ENCODE peak calls at places on chromosome 1, in nine cellular contexts. V, W, I, U, T, N, B, F and E are unnamed samples.

GRCh38 chr1:224427346-224427745 is 7.3 kb downstream of the WDR26 start:
- DNase-seq in B (no peak), V (no peak), N (peak; percentile 69), U (no peak), I (peak; percentile 87), W (no peak), F (peak; percentile 88), T (peak; percentile 69), E (peak; percentile 56)

GRCh38 chr1:227316456-227316855 is 1.8 kb downstream of the CDC42BPA start:
- DNase-seq in U (no peak), T (no peak), B (no peak), W (no peak), I (no peak), F (no peak), V (no peak), N (peak; percentile 26), E (no peak)

GRCh38 chr1:154835531-154836285 is 34.4 kb downstream of the KCNN3 start:
- DNase-seq in I (no peak), V (no peak), T (no peak), B (no peak), N (no peak), W (no peak), F (no peak), U (no peak), E (no peak)

GRCh38 chr1:157878059-157878458 is 36.5 kb upstream of the CD5L start:
- DNase-seq in W (no peak), T (peak; percentile 18), N (peak; percentile 35), V (no peak), F (peak; percentile 35), U (no peak), I (peak; percentile 36), B (peak; percentile 83), E (no peak)

GRCh38 chr1:225875044-225875822 is 6.9 kb downstream of the TMEM63A start:
- DNase-seq in B (no peak), N (peak; percentile 82), I (no peak), W (no peak), U (no peak), V (no peak), T (no peak), F (no peak), E (no peak)

GRCh38 chr1:2951856-2952255 is 69.4 kb upstream of the ACTRT2 start:
- DNase-seq in F (no peak), B (no peak), W (no peak), U (peak; percentile 49), I (no peak), V (no peak), T (no peak), N (no peak), E (no peak)

GRCh38 chr1:235739631-235740030 is 90.0 kb upstream of the GNG4 start:
- DNase-seq in V (no peak), F (peak; percentile 17), T (no peak), I (no peak), B (no peak), W (no peak), N (no peak), U (no peak), E (no peak)

GRCh38 chr1:54220004-54220811 is 20.2 kb downstream of the MRPL37 start:
- DNase-seq in V (no peak), F (peak; percentile 45), B (no peak), T (peak; percentile 25), W (peak; percentile 51), N (no peak), U (peak; percentile 83), I (peak; percentile 45), E (no peak)

GRCh38 chr1:14704846-14705245 is 106.4 kb downstream of the KAZN start:
- DNase-seq in B (no peak), N (peak; percentile 79), T (no peak), V (no peak), F (no peak), U (no peak), I (peak; percentile 32), W (no peak), E (no peak)

GRCh38 chr1:205714190-205714905 is 34.0 kb upstream of the SLC45A3 start:
- DNase-seq in V (no peak), F (peak; percentile 33), I (peak; percentile 21), N (peak; percentile 59), B (peak; percentile 26), W (no peak), U (no peak), T (no peak), E (peak; percentile 18)

GRCh38 chr1:156887324-156887723 is 6.2 kb upstream of the PEAR1 start:
- DNase-seq in W (no peak), N (no peak), I (no peak), T (no peak), V (no peak), B (no peak), U (no peak), F (no peak), E (no peak)

GRCh38 chr1:109161836-109162606 is 48.1 kb downstream of the ELAPOR1 start:
- DNase-seq in V (peak; percentile 14), B (peak; percentile 79), I (peak; percentile 85), T (peak; percentile 68), N (peak; percentile 84), U (peak; percentile 72), F (peak; percentile 89), W (peak; percentile 23), E (peak; percentile 86)

GRCh38 chr1:170402451-170403311 is 129.3 kb upstream of the GORAB start:
- DNase-seq in T (no peak), N (no peak), U (no peak), B (no peak), F (no peak), W (no peak), I (peak; percentile 16), V (no peak), E (no peak)

GRCh38 chr1:177780096-177780700 is 189.7 kb downstream of the SEC16B start:
- DNase-seq in I (peak; percentile 58), U (no peak), B (peak; percentile 96), W (no peak), F (peak; percentile 57), V (no peak), T (peak; percentile 52), N (peak; percentile 51), E (no peak)

GRCh38 chr1:166152977-166153376 is 13.8 kb downstream of the FAM78B start:
- DNase-seq in W (no peak), I (no peak), F (no peak), T (no peak), V (no peak), B (no peak), N (no peak), U (no peak), E (no peak)

GRCh38 chr1:11059166-11059989 is 440 bp downstream of the SRM start:
- DNase-seq in V (peak; percentile 17), W (peak; percentile 25), N (peak; percentile 27), I (peak; percentile 13), B (peak; percentile 29), U (no peak), T (no peak), F (no peak), E (no peak)

GRCh38 chr1:151935154-151935553 is 25.8 kb upstream of the THEM4 start:
- DNase-seq in U (no peak), B (no peak), F (peak; percentile 41), W (no peak), I (peak; percentile 59), T (no peak), N (no peak), V (no peak), E (no peak)

GRCh38 chr1:6005276-6005917 is 13.2 kb upstream of the NPHP4 start:
- DNase-seq in F (no peak), W (no peak), N (no peak), B (no peak), T (no peak), V (no peak), U (peak; percentile 41), I (no peak), E (no peak)

GRCh38 chr1:33710989-33711388 is 152.9 kb upstream of the HMGB4 start:
- DNase-seq in V (no peak), U (no peak), I (peak; percentile 34), T (no peak), N (no peak), W (no peak), F (peak; percentile 2), B (no peak), E (no peak)

GRCh38 chr1:17924578-17924977 is 169.4 kb downstream of the ACTL8 start:
- DNase-seq in U (no peak), N (no peak), T (no peak), B (no peak), W (no peak), F (no peak), I (no peak), V (no peak), E (no peak)

GRCh38 chr1:17923684-17924083 is 168.6 kb downstream of the ACTL8 start:
- DNase-seq in T (no peak), W (no peak), N (no peak), F (no peak), V (no peak), I (no peak), B (no peak), U (peak; percentile 46), E (no peak)

GRCh38 chr1:17920881-17921635 is 165.9 kb downstream of the ACTL8 start:
- DNase-seq in T (no peak), W (no peak), F (no peak), I (no peak), B (no peak), V (no peak), N (no peak), U (peak; percentile 32), E (no peak)

GRCh38 chr1:17925838-17926237 is 170.7 kb downstream of the ACTL8 start:
- DNase-seq in W (no peak), B (no peak), I (no peak), N (no peak), V (no peak), F (no peak), T (no peak), U (no peak), E (no peak)

GRCh38 chr1:17922833-17923232 is 167.7 kb downstream of the ACTL8 start:
- DNase-seq in T (peak; percentile 25), N (peak; percentile 5), F (peak; percentile 12), V (peak; percentile 68), B (peak; percentile 59), W (no peak), U (peak; percentile 51), I (peak; percentile 11), E (no peak)
- TF ChIP-seq CTCF in T (peak; percentile 49), N (peak; percentile 63), F (peak; percentile 44), V (peak; percentile 74), B (peak; percentile 78), W (no peak), U (no peak), I (peak; percentile 50), E (peak; percentile 52)

GRCh38 chr1:150568567-150568966 is 10.8 kb downstream of the MCL1 start:
- DNase-seq in N (no peak), F (no peak), U (no peak), I (no peak), V (no peak), T (no peak), B (no peak), W (no peak), E (no peak)
- H3K4me3 ChIP-seq in N (no peak overlapping the region), F (no peak overlapping the region), U (peak overlapping the region; percentile 46), I (no peak overlapping the region), V (no peak overlapping the region), T (no peak overlapping the region), B (no peak overlapping the region), W (peak overlapping the region; percentile 40), E (no peak overlapping the region)

GRCh38 chr1:32683397-32683796 is 19.2 kb downstream of the SYNC start:
- DNase-seq in B (no peak), U (no peak), N (no peak), W (no peak), I (no peak), F (no peak), T (no peak), V (no peak), E (no peak)
- H3K36me3 ChIP-seq in B (peaks cover 76% of the 10 kb centered on the region), U (peaks cover 37% of the 10 kb centered on the region), N (peaks cover 18% of the 10 kb centered on the region), W (no peaks in the 10 kb centered on the region), I (peaks cover 8% of the 10 kb centered on the region), F (peaks cover 33% of the 10 kb centered on the region), T (peaks cover 55% of the 10 kb centered on the region), V (peaks cover 15% of the 10 kb centered on the region), E (peaks cover 1% of the 10 kb centered on the region)

GRCh38 chr1:21539933-21540332 is 30.7 kb downstream of the ALPL start:
- DNase-seq in V (peak; percentile 23), T (peak; percentile 23), I (peak; percentile 10), F (no peak), B (peak; percentile 47), U (no peak), W (no peak), N (peak; percentile 24), E (no peak)
- TF ChIP-seq CTCF in V (no peak), T (peak; percentile 59), I (peak; percentile 32), F (peak; percentile 30), B (peak; percentile 45), U (no peak), W (no peak), N (peak; percentile 63), E (peak; percentile 32)